ENCODE peak calls at places on chromosomes 11 and 22, in four cellular contexts. U, Y, L and O are unnamed samples.

GRCh38 chr11:11750479-11750878 is 91.3 kb upstream of the USP47 start:
- DNase-seq in U (no peak), Y (no peak), L (no peak), O (no peak)

GRCh38 chr22:46057206-46057605 is 80.2 kb upstream of the WNT7B start:
- DNase-seq in U (no peak), Y (no peak), L (no peak), O (no peak)

GRCh38 chr11:61281581-61282250 is 13.4 kb downstream of the VWCE start:
- DNase-seq in U (no peak), Y (peak; percentile 65), L (no peak), O (peak; percentile 46)

GRCh38 chr11:79864882-79865281 is 424.1 kb upstream of the TENM4 start:
- DNase-seq in U (no peak), Y (no peak), L (no peak), O (no peak)

GRCh38 chr22:35357883-35358621 is 22.8 kb upstream of the HMOX1 start:
- DNase-seq in U (no peak), Y (peak; percentile 43), L (no peak), O (no peak)

GRCh38 chr22:20008221-20008995 is 8.2 kb downstream of the ARVCF start:
- DNase-seq in U (no peak), Y (no peak), L (no peak), O (no peak)

GRCh38 chr11:83543918-83544491 is 257.8 kb upstream of the CCDC90B start:
- DNase-seq in U (no peak), Y (no peak), L (no peak), O (no peak)

GRCh38 chr22:19873138-19873959 is 18.7 kb upstream of the GNB1L start:
- DNase-seq in U (no peak), Y (no peak), L (no peak), O (no peak)

GRCh38 chr22:25448435-25449051 is 115.9 kb upstream of the GRK3 start:
- DNase-seq in U (no peak), Y (peak; percentile 7), L (no peak), O (peak; percentile 28)

GRCh38 chr22:25447689-25448434 is 116.6 kb upstream of the GRK3 start:
- DNase-seq in U (peak; percentile 84), Y (peak; percentile 92), L (peak; percentile 83), O (peak; percentile 92)

GRCh38 chr22:25451480-25452114 is 112.9 kb upstream of the GRK3 start:
- DNase-seq in U (no peak), Y (no peak), L (no peak), O (no peak)

GRCh38 chr22:25449781-25450317 is 114.6 kb upstream of the GRK3 start:
- DNase-seq in U (no peak), Y (no peak), L (no peak), O (no peak)

GRCh38 chr22:25447067-25447688 is 117.3 kb upstream of the GRK3 start:
- DNase-seq in U (no peak), Y (no peak), L (peak; percentile 72), O (no peak)
- TF ChIP-seq MYC in U (no peak), Y (no peak), L (no peak), O (no peak)

GRCh38 chr11:64661146-64661545 is 61.9 kb downstream of the NRXN2 start:
- DNase-seq in U (no peak), Y (no peak), L (no peak), O (no peak)
- TF ChIP-seq MAX in U (no peak), Y (no peak), L (no peak), O (no peak)

DNA sequence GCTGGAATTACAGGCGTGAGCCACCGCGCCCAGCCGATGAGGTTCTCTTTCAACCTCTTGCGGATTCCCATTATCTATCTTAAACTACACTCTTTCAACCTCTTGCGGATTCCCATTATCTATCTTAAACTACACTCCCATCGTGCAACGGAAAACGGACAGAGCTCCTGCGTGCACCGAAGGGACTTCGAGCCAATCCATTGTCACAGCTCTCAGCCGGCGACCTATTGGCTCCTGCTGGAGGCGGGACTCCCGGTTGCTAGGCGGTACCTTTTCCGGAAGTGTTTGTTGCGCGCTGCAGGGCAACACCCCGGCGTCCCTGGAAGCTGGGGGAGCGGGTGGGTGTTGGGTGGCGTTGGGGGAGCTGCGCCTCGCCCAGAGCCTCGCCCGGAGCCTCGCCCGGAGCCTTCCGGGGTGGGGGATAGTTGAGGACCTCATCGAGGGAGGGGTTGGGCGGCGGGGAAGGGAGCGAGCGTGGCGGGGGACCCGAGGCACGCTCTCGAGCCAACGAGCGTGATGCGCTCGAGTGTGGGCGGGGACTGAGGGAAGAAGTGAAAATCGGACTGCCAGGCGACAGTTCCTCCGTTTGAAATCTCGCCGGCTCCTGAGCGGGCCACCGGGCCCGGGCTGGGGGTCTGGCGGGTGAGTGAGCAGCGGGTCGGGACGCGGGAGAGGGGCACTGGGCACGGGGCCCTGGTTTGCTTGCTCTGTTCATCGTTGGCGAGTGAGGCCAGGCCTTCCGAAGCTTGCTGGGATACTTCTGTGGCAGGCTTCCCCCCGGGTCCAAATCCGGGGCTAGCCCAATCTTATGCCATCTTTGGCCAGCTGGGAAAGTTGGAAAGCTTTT is at the start of gene CEP164:
- DNase-seq in U (peak; percentile 89), Y (peak; percentile 97), L (peak; percentile 93), O (peak; percentile 95)
- TF ChIP-seq POLR2A in U (peak; percentile 85), Y (peak; percentile 45), L (peak; percentile 38), O (peak; percentile 85)

DNA sequence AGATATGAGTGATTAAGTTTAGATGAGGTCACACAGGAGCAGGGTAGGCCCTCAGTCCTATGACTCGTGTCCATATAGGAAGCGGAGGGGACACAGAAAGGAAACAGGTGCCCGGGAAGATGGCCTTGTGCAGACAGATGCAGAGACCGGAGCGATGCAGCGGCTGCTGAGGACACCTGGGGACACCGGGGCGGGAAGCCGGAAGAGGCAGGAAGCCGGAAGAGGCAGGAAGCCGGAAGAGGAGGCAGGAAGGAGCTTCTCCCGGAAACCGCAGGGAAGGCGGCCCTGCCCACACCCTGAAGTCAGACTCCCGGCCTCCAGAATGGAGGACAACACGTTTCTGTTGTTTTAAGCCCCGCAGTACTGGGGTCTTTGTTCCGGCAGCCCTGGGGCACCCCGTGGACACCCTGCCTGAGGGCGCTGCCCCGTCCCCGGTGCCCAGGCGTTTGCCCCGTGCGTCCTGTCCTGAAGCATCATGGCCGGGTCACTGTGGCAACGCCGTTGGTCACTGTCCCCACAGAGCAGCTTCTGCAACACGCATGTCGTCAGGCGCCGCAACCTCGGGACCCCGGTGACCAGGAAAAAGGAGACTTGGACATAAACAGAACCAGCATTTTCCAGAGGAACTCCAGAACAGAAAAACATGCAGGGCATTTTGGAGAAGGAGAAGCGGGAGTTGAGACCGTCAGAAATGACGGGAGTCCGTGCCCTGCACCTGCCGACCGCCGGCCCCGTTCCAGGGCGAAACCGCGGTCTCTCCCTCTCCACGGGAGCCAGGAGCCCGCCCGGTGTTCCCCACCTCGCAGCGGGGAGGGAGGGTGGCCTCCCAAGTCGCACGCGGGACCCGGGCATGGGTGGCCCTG is 103.4 kb downstream of the BRD1 start:
- DNase-seq in U (no peak), Y (no peak), L (no peak), O (no peak)
- TF ChIP-seq MYC in U (no peak), Y (no peak), L (no peak), O (no peak)

DNA sequence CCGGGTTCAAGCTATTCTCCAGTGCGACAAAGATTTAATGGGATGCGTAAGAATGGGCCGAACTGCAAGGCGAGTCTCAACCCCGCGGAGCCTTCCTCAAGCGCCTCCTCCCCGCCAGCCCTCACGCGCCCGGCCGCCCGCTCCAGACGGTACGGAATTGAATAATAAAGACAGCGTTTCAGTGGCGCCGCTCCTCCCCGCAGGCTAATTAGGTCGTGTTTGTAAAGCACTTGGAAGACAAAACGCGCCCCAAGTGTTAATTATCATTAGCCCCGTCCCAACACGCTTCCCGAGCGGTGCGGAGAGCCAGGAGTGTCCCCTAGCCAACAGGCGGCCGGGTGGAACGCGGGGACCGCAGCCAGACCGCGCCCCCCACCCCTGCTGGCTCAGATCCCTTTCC is 192.0 kb downstream of the BUD13 start:
- DNase-seq in U (no peak), Y (no peak), L (no peak), O (no peak)
- TF ChIP-seq MAX in U (no peak), Y (no peak), L (no peak), O (no peak)

GRCh38 chr11:65873280-65874156 is 918 bp upstream of the EFEMP2 start:
- DNase-seq in U (peak; percentile 87), Y (peak; percentile 95), L (peak; percentile 80), O (peak; percentile 83)

GRCh38 chr11:65870307-65870658 is 2.3 kb downstream of the EFEMP2 start:
- DNase-seq in U (no peak), Y (no peak), L (no peak), O (no peak)

GRCh38 chr11:65872555-65873279 is at the start of gene EFEMP2:
- DNase-seq in U (no peak), Y (no peak), L (no peak), O (no peak)

GRCh38 chr11:65870706-65871681 is 1.6 kb downstream of the EFEMP2 start:
- DNase-seq in U (no peak), Y (no peak), L (no peak), O (no peak)

DNA sequence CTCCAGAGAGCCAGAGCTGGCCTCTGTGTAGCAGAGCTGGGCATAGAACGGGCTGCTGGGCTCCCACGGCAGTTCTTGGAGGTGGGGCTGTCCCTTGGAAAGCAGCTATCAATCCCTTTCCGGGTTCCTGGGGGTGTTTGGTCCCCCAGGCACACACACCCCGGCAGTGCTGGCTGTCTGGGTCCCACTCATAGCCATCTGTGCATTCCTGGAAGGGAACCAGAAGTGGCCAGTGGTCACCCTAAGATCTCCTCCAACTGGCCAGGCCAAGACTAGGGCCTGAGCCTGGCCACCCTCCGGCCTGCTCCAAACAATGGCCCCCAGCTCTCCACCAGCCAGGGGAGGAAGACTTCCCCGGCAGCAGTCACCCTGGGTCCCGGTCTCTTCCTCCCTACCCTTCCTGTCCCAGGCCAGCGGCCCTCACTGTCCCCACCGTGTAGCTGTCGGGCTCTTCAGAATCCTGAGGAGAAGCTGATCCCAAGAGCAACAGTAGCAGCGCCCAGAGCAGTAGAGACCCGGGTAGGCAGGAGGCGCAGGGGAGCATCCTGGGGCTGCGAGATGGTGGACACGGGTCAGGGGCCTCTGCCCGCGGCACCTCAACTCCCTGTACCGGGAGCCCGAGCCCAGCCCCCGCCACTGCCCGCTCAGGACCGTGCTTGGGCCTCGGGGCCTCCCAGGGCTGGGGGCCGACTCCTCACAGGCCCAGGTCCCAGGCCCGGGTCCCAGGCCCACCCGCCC is 620 bp downstream of the EFEMP2 start:
- DNase-seq in U (no peak), Y (no peak), L (no peak), O (peak; percentile 46)
- TF ChIP-seq POLR2A in U (no peak), Y (no peak), L (no peak), O (no peak)